ENCODE peak calls at places on chromosomes 4 and X, in four cellular contexts. V is astrocyte, C is lower leg skin, M is GM13977. Q is an unnamed sample.

GRCh38 chr4:88897180-88897579 is 159.8 kb downstream of the FAM13A start:
- DNase-seq in V (peak), M (no peak), C (no peak), Q (no peak)

GRCh38 chrX:154531626-154532025 is 15.0 kb downstream of the G6PD start:
- DNase-seq in V (peak), C (no peak), M (no peak), Q (no peak)

GRCh38 chrX:10034740-10035260 is 67.6 kb downstream of the CLDN34 start:
- DNase-seq in C (no peak), M (no peak), V (no peak), Q (no peak)

GRCh38 chr4:153594208-153594607 is 89.9 kb upstream of the TLR2 start:
- DNase-seq in V (peak), C (peak), M (no peak), Q (no peak)

GRCh38 chrX:77446029-77446585 is 1.1 kb upstream of the FGF16 start:
- DNase-seq in V (no peak), C (no peak), M (peak), Q (no peak)

GRCh38 chr4:121192500-121192899 is 28.4 kb upstream of the TNIP3 start:
- DNase-seq in C (no peak), M (peak), V (no peak), Q (no peak)

GRCh38 chr4:31370866-31371465 is 650.8 kb downstream of the PCDH7 start:
- DNase-seq in C (no peak), M (peak), V (peak), Q (no peak)

GRCh38 chrX:72540318-72540717 is 32.3 kb downstream of the HDAC8 start:
- DNase-seq in C (no peak), V (peak), M (no peak), Q (no peak)

GRCh38 chrX:69538321-69538876 is 34.3 kb downstream of the NALF2 start:
- DNase-seq in C (peak), M (peak), V (no peak), Q (peak)

GRCh38 chrX:15579778-15580747 is 20.7 kb downstream of the ACE2 start:
- DNase-seq in V (peak), M (no peak), C (no peak), Q (no peak)

GRCh38 chr4:116839826-116840225 is 245.6 kb downstream of the TRAM1L1 start:
- DNase-seq in M (no peak), C (no peak), V (peak), Q (no peak)

GRCh38 chr4:74873545-74874295 is 59.2 kb upstream of the PARM1 start:
- DNase-seq in V (no peak), M (peak), C (no peak), Q (no peak)

GRCh38 chrX:81120936-81121351 is 80.8 kb downstream of the HMGN5 start:
- DNase-seq in V (peak), M (peak), C (no peak), Q (peak)

GRCh38 chr4:6320663-6321062 is 51.0 kb downstream of the WFS1 start:
- DNase-seq in C (no peak), V (no peak), M (no peak), Q (no peak)

GRCh38 chrX:109848451-109849050 is 115.5 kb upstream of the ACSL4 start:
- DNase-seq in M (no peak), C (no peak), V (no peak), Q (no peak)

GRCh38 chr4:158331863-158332262 is 121.6 kb downstream of the TMEM144 start:
- DNase-seq in C (no peak), M (no peak), V (no peak), Q (no peak)
- TF ChIP-seq CTCF in C (no peak), M (no peak), V (no peak), Q (no peak)

DNA sequence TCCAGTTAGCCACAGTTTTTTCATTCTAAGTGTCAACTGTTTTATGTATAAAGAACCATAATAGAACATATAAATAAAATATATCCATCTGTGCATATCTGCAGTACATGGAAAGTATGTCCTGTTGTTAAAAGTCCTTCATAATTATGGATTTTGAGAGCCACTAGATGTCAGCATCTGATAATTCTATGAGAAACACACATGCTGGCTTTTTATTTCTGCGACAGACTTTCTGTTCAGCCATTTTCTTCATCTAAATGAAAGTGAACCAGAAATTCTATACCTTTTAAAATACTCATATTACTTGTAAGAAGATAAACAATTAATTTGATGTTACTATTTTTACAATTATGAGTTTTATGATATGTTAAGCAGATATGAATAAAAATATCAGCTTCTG is 251.4 kb downstream of the GPM6A start:
- DNase-seq in C (no peak), M (peak), V (peak), Q (no peak)
- TF ChIP-seq CTCF in C (no peak), M (peak), V (peak), Q (no peak)

GRCh38 chrX:47200385-47201150 is 6.9 kb downstream of the UBA1 start:
- DNase-seq in M (no peak), C (peak), V (peak), Q (no peak)
- TF ChIP-seq CTCF in M (no peak), C (no peak), V (peak), Q (no peak)

GRCh38 chr4:7769936-7770674 is 169.6 kb downstream of the AFAP1 start:
- DNase-seq in V (no peak), C (no peak), M (peak), Q (no peak)
- TF ChIP-seq CTCF in V (peak), C (no peak), M (peak), Q (no peak)

GRCh38 chrX:122092978-122093377 is 1045.6 kb downstream of the GLUD2 start:
- DNase-seq in M (no peak), C (no peak), V (no peak), Q (no peak)
- TF ChIP-seq CTCF in M (no peak), C (no peak), V (no peak), Q (peak)